ENCODE peak calls at places on chromosomes 13 and 19, in eight cellular contexts. M, E, Z, C, F, V, L and S are unnamed samples.

GRCh38 chr19:12913011-12913561 is 6.0 kb downstream of the SYCE2 start:
- DNase-seq in M (no peak), E (peak; percentile 90), Z (peak; percentile 65), C (peak; percentile 79), F (no peak), V (peak; percentile 87), L (no peak), S (no peak)

GRCh38 chr13:64314286-64314685 is 2898.6 kb upstream of the PCDH20 start:
- DNase-seq in M (peak; percentile 21), E (no peak), Z (no peak), C (no peak), F (no peak), V (no peak), L (no peak), S (no peak)

GRCh38 chr13:114146173-114146572 is 13.8 kb upstream of the RASA3 start:
- DNase-seq in M (no peak), E (no peak), Z (no peak), C (no peak), F (no peak), V (peak; percentile 62), L (no peak), S (no peak)

GRCh38 chr19:4366666-4367335 is 23.4 kb downstream of the MPND start:
- DNase-seq in M (no peak), E (no peak), Z (no peak), C (no peak), F (no peak), V (no peak), L (no peak), S (no peak)

GRCh38 chr19:18541992-18542935 is 1.1 kb downstream of the FKBP8 start:
- DNase-seq in M (no peak), E (no peak), Z (no peak), C (peak; percentile 62), F (no peak), V (no peak), L (no peak), S (no peak)

GRCh38 chr13:110592670-110593069 is 22.7 kb upstream of the NAXD start:
- DNase-seq in M (no peak), E (no peak), Z (no peak), C (no peak), F (no peak), V (no peak), L (no peak), S (no peak)

GRCh38 chr19:33998739-33999345 is 173.5 kb upstream of the LSM14A start:
- DNase-seq in M (no peak), E (no peak), Z (no peak), C (no peak), F (no peak), V (no peak), L (no peak), S (no peak)

GRCh38 chr13:94617389-94618000 is 15.8 kb downstream of the GPR180 start:
- DNase-seq in M (no peak), E (no peak), Z (no peak), C (peak; percentile 35), F (no peak), V (no peak), L (peak; percentile 23), S (no peak)

GRCh38 chr13:51923983-51924539 is 62.3 kb downstream of the CCDC70 start:
- DNase-seq in M (no peak), E (no peak), Z (no peak), C (peak; percentile 75), F (no peak), V (peak; percentile 38), L (no peak), S (no peak)

GRCh38 chr19:49915271-49915670 is 13.7 kb upstream of the ATF5 start:
- DNase-seq in M (no peak), E (no peak), Z (no peak), C (no peak), F (no peak), V (no peak), L (no peak), S (no peak)

GRCh38 chr19:49918089-49918488 is 10.9 kb upstream of the ATF5 start:
- DNase-seq in M (no peak), E (no peak), Z (no peak), C (no peak), F (no peak), V (no peak), L (no peak), S (no peak)

GRCh38 chr19:49920624-49921363 is 8.2 kb upstream of the ATF5 start:
- DNase-seq in M (no peak), E (no peak), Z (no peak), C (no peak), F (no peak), V (no peak), L (no peak), S (no peak)

GRCh38 chr19:49913720-49914119 is 15.3 kb upstream of the ATF5 start:
- DNase-seq in M (no peak), E (no peak), Z (no peak), C (no peak), F (no peak), V (no peak), L (no peak), S (no peak)

DNA sequence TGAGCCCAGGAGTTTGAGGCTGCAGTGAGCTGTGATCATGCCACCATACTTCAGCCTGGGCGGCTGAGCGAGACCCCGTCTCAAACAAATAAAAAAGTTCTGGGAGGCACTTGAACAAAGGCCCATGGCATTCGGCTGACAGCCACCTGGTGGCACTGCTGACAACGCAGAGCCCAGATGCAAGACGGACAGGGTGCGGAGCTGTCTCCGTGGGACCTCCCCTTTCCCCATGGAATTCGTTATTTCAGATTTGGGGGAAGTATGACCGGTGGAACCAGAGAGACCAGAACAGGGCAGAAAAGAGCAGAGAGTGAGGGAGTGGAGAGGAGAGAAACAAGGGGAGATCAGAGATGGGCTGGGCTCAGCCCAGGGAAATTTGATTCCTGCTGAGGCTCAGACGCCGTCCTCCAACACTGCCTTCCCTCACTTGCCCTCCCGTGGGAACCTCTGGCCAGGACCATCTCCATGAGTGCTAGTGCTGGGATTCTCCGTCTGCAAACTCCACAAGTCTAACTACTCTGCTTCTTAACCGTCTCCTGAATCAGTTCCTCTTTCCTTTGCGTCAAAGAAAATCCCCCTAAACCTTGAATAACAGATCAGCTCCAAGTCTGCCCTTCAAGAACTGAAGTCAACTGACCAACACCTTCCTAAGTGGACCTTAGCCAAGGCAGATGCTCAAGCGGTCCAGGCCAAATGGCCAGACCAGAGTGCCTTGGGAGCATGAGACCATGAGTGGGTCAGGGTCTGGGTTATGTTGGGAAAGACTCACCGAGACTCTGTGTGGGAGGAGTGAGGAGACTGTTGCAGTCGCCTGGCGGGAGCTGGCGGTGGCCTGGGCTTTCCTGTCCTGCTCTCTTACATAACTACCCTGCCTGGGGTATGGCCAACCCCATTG is 11.9 kb upstream of the ATF5 start:
- DNase-seq in M (no peak), E (no peak), Z (no peak), C (peak; percentile 66), F (no peak), V (no peak), L (no peak), S (peak; percentile 71)
- TF ChIP-seq CTCF in M (no peak), E (no peak), Z (no peak), C (peak; percentile 59), F (no peak), V (no peak), L (no peak), S (peak; percentile 78)

DNA sequence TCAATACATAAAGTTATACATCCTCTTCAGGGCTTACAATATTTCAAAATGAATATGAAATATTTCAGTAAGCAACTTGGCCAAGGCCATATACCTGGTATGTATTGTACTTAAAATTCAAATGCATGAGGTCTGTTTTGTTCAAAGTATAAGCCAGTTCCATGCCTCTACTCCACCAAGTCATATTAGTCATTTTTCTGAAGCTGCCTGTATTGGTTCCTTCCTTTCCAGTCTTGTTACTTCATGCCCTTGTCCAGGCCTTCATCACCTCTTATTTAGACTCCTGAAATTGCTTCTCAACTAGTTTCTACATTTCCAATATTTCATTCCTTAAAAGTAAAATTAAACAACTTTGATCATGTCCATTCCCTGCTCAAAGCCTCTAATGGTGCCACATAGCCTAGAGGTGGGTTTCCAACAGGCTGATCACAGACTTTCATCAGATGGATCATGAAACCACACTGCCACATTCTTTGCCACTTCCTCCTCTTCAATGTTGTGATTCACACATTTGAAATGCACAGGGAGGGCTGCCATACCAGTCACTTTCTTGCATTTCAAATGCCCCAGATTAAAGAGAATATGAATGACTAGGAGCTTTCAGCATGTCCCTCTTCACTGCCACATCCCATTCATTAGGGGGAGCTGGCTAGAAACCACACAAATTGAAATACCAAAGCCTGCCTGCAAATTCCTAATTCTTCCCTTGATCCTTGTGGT is 424.1 kb upstream of the DACH1 start:
- DNase-seq in M (no peak), E (no peak), Z (no peak), C (peak; percentile 47), F (no peak), V (no peak), L (no peak), S (no peak)
- TF ChIP-seq CTCF in M (no peak), E (no peak), Z (no peak), C (peak; percentile 3), F (no peak), V (no peak), L (no peak), S (no peak)

GRCh38 chr13:32443111-32443510 is 15.2 kb upstream of the N4BP2L1 start:
- DNase-seq in M (no peak), E (no peak), Z (no peak), C (peak; percentile 46), F (peak; percentile 1), V (no peak), L (peak; percentile 32), S (no peak)
- TF ChIP-seq CTCF in M (peak; percentile 23), E (no peak), Z (peak; percentile 32), C (peak; percentile 48), F (peak; percentile 18), V (no peak), L (peak; percentile 53), S (peak; percentile 60)

GRCh38 chr19:31140717-31141116 is 208.5 kb downstream of the TSHZ3 start:
- DNase-seq in M (no peak), E (no peak), Z (no peak), C (no peak), F (no peak), V (no peak), L (no peak), S (no peak)
- TF ChIP-seq CTCF in M (no peak), E (no peak), Z (no peak), C (peak; percentile 25), F (no peak), V (no peak), L (no peak), S (no peak)

GRCh38 chr13:91158015-91158390 is 189.5 kb upstream of the MIR17HG start:
- DNase-seq in M (no peak), E (no peak), Z (no peak), C (no peak), F (no peak), V (no peak), L (no peak), S (no peak)

GRCh38 chr13:91157273-91158014 is 190.0 kb upstream of the MIR17HG start:
- DNase-seq in M (no peak), E (no peak), Z (no peak), C (no peak), F (no peak), V (no peak), L (no peak), S (no peak)

GRCh38 chr13:91166714-91167511 is 180.6 kb upstream of the MIR17HG start:
- DNase-seq in M (no peak), E (no peak), Z (no peak), C (no peak), F (no peak), V (no peak), L (no peak), S (no peak)

GRCh38 chr13:91165758-91166157 is 181.7 kb upstream of the MIR17HG start:
- DNase-seq in M (no peak), E (no peak), Z (no peak), C (no peak), F (no peak), V (no peak), L (no peak), S (no peak)

GRCh38 chr13:91162180-91162579 is 185.3 kb upstream of the MIR17HG start:
- DNase-seq in M (no peak), E (no peak), Z (no peak), C (peak; percentile 59), F (no peak), V (no peak), L (no peak), S (no peak)
- TF ChIP-seq CTCF in M (no peak), E (no peak), Z (no peak), C (peak; percentile 68), F (no peak), V (no peak), L (no peak), S (no peak)